ENCODE peak calls at places on chromosomes 4 and X, in four cellular contexts. V, F, B and J are unnamed samples.

GRCh38 chr4:147096667-147097604 is 151.3 kb upstream of the TTC29 start:
- DNase-seq in B (no peak), F (peak; percentile 70), V (no peak), J (peak; percentile 19)

GRCh38 chr4:141458501-141458900 is 177.9 kb upstream of the IL15 start:
- DNase-seq in F (no peak), B (peak; percentile 27), V (no peak), J (no peak)

GRCh38 chr4:99723555-99724450 is 66.2 kb upstream of the C4orf54 start:
- DNase-seq in B (no peak), V (peak; percentile 83), F (peak; percentile 82), J (no peak)

GRCh38 chr4:13654158-13654797 is 26.8 kb upstream of the BOD1L1 start:
- DNase-seq in V (peak; percentile 86), B (peak; percentile 86), F (peak; percentile 75), J (peak; percentile 79)

GRCh38 chr4:107247738-107248137 is 211.6 kb upstream of the DKK2 start:
- DNase-seq in B (no peak), F (peak; percentile 28), V (no peak), J (no peak)

GRCh38 chr4:1417522-1418390 is 11.5 kb upstream of the NKX1-1 start:
- DNase-seq in B (peak; percentile 14), V (peak; percentile 54), F (no peak), J (peak; percentile 47)

GRCh38 chrX:132837126-132837525 is 121.3 kb downstream of the HS6ST2 start:
- DNase-seq in V (no peak), B (no peak), F (peak; percentile 83), J (no peak)

GRCh38 chr4:3291411-3291968 is 1.3 kb upstream of the RGS12 start:
- DNase-seq in F (no peak), B (peak; percentile 50), V (peak; percentile 71), J (peak; percentile 78)

GRCh38 chr4:132334081-132334480 is 815.0 kb upstream of the PCDH10 start:
- DNase-seq in F (no peak), V (no peak), B (no peak), J (no peak)

GRCh38 chr4:87068591-87069021 is 133.8 kb downstream of the AFF1 start:
- DNase-seq in F (no peak), B (no peak), V (no peak), J (no peak)

GRCh38 chr4:24704152-24704551 is 91.2 kb upstream of the SOD3 start:
- DNase-seq in F (no peak), B (no peak), V (no peak), J (peak; percentile 40)

GRCh38 chr4:123553279-123553678 is 156.7 kb downstream of the SPRY1 start:
- DNase-seq in V (no peak), B (no peak), F (no peak), J (no peak)

GRCh38 chr4:156913234-156913633 is 58.4 kb downstream of the PDGFC start:
- DNase-seq in F (no peak), B (no peak), V (no peak), J (no peak)

DNA sequence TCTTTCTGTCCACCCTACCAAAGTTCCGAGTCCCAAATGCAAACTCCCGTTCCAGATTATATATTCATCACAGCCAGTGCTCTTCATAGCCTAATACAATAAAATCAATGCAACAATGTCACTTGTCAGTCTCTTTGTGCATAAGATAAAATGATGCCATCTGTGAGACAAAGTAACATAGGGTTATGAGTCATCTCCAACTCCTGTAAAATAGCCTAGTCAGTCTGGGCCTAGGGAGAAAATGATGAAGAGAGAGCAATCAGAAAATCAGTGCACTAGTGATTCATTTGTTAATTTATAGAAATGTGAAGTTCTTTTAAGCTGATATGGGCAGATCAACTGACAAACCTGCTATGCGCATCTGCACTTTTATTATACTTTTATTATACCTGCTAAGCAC is 689.0 kb upstream of the DIAPH2 start:
- DNase-seq in F (no peak), V (no peak), B (no peak), J (no peak)
- H3K27me3 ChIP-seq in F (no peaks in the 10 kb centered on the region), V (no peaks in the 10 kb centered on the region), B (peaks cover 31% of the 10 kb centered on the region), J (no peaks in the 10 kb centered on the region)

GRCh38 chrX:39204349-39204748 is 403.1 kb downstream of the MID1IP1 start:
- DNase-seq in B (no peak), F (no peak), V (no peak), J (no peak)

GRCh38 chrX:39203427-39203826 is 402.2 kb downstream of the MID1IP1 start:
- DNase-seq in F (no peak), V (no peak), B (no peak), J (no peak)

GRCh38 chrX:39206746-39207145 is 405.5 kb downstream of the MID1IP1 start:
- DNase-seq in F (no peak), V (no peak), B (no peak), J (no peak)

GRCh38 chrX:39204945-39205344 is 403.7 kb downstream of the MID1IP1 start:
- DNase-seq in F (peak; percentile 1), B (no peak), V (no peak), J (no peak)

DNA sequence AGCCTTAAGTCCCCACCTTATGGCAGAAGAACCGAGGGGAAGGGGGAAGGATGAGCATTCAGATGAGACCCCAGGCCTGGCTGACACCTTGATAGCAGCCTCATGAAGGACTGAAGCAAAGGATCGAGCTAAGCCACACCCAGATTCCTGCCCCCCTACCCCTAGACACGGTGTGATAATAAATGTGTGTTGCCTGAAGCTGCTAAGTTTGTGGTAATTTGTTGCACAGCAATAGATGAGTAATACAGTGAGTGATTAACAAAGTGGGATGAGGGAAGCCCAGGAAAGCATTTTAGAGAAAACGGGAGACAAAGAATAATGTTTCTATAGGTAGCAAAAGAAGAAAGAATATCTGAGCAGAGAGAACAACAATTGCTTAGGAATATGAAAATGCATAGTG is 404.2 kb downstream of the MID1IP1 start:
- DNase-seq in B (no peak), V (no peak), F (peak; percentile 1), J (no peak)
- H3K27me3 ChIP-seq in B (peaks cover 2% of the 10 kb centered on the region), V (no peaks in the 10 kb centered on the region), F (peaks cover 86% of the 10 kb centered on the region), J (no peaks in the 10 kb centered on the region)

DNA sequence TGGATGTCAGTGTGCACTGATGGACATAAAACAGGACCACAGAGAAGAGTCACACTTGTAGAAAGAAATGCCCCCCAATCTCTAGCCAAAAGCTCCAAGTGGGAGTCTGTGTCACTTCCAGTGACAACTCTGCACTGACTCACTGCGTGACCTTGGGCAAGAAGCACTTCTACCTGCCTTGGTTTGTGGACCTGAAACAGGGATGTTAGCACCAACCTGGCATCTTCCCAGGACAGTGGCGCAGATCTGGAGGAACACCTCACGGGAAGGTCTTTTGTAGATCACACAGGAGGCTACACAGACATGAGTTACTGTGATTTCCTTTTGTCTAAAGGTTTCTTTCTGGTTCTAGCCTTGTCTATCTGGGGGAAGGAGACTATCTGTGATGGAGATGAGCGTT is 80.5 kb upstream of the DHRSX start:
- DNase-seq in F (no peak), B (no peak), V (peak; percentile 6), J (no peak)
- H3K27me3 ChIP-seq in F (peaks cover 53% of the 10 kb centered on the region), B (peaks cover 3% of the 10 kb centered on the region), V (no peaks in the 10 kb centered on the region), J (peaks cover 47% of the 10 kb centered on the region)

GRCh38 chrX:56762220-56762619 is 33.2 kb downstream of the NBDY start:
- DNase-seq in F (no peak), B (no peak), V (no peak), J (no peak)

GRCh38 chrX:56757327-56757726 is 28.3 kb downstream of the NBDY start:
- DNase-seq in B (no peak), V (no peak), F (no peak), J (no peak)

GRCh38 chrX:56759736-56760409 is 30.8 kb downstream of the NBDY start:
- DNase-seq in F (no peak), V (no peak), B (no peak), J (peak; percentile 10)

GRCh38 chrX:56761167-56761566 is 32.1 kb downstream of the NBDY start:
- DNase-seq in V (no peak), B (no peak), F (no peak), J (peak; percentile 4)

DNA sequence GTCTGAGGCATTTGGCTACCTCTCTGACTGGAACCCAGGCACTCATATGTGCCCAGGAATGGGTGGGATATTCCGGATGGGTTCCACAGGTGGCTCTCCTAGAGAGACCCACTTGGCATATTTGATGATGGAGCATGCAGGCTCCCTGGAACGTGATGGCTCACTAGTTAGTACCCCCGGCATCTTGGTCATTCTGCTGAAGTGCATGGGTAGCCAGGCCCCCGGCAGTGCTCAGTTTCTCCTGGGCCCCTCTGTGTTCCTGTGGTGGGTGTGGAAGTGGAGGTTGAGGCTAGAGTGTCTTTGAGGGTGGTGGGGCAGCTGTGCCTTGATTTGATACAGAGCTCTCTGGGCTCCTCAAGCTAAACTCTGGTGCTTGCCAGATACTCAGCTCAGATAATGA is 29.4 kb downstream of the NBDY start:
- DNase-seq in V (no peak), B (no peak), F (no peak), J (peak; percentile 1)
- H3K27me3 ChIP-seq in V (no peaks in the 10 kb centered on the region), B (peaks cover 6% of the 10 kb centered on the region), F (peaks cover 40% of the 10 kb centered on the region), J (no peaks in the 10 kb centered on the region)